ENCODE peak calls at places on chromosomes 13 and 19, in ten cellular contexts. One of them, this sample, is unnamed.
A peak's percentile ranks its signal among the peaks of the same experiment; 100 is the strongest.

GRCh38 chr19:5292453-5292842 is 48.2 kb downstream of the PTPRS start:
- DNase-seq in coronary artery: no peak
- DNase-seq in ovary: no peak
- DNase-seq in cardiac muscle cell: no peak
- DNase-seq in tibial nerve: no peak
- DNase-seq in psoas muscle: no peak
- DNase-seq in tibial artery: peak; percentile 79
- DNase-seq in fibroblast of lung: no peak
- DNase-seq in A549: no peak
- DNase-seq in gastrocnemius medialis: no peak
- DNase-seq in this sample: peak; percentile 39

GRCh38 chr13:49429061-49429460 is 14.8 kb downstream of the CAB39L start:
- DNase-seq in coronary artery: no peak
- DNase-seq in ovary: no peak
- DNase-seq in cardiac muscle cell: no peak
- DNase-seq in tibial nerve: no peak
- DNase-seq in psoas muscle: no peak
- DNase-seq in tibial artery: no peak
- DNase-seq in fibroblast of lung: no peak
- DNase-seq in A549: no peak
- DNase-seq in gastrocnemius medialis: no peak
- DNase-seq in this sample: no peak

GRCh38 chr19:41919948-41920712 is 8.1 kb downstream of the ERFL start:
- DNase-seq in coronary artery: no peak
- DNase-seq in ovary: no peak
- DNase-seq in cardiac muscle cell: no peak
- DNase-seq in tibial nerve: no peak
- DNase-seq in psoas muscle: no peak
- DNase-seq in tibial artery: no peak
- DNase-seq in fibroblast of lung: no peak
- DNase-seq in A549: no peak
- DNase-seq in gastrocnemius medialis: no peak
- DNase-seq in this sample: no peak

GRCh38 chr19:49863254-49863934 is 4.0 kb downstream of the PNKP start:
- DNase-seq in coronary artery: no peak
- DNase-seq in ovary: no peak
- DNase-seq in cardiac muscle cell: no peak
- DNase-seq in tibial nerve: no peak
- DNase-seq in psoas muscle: no peak
- DNase-seq in tibial artery: no peak
- DNase-seq in fibroblast of lung: no peak
- DNase-seq in A549: no peak
- DNase-seq in gastrocnemius medialis: no peak
- DNase-seq in this sample: no peak

GRCh38 chr13:49356224-49356623 is 87.6 kb downstream of the CAB39L start:
- DNase-seq in coronary artery: no peak
- DNase-seq in ovary: no peak
- DNase-seq in cardiac muscle cell: peak; percentile 62
- DNase-seq in tibial nerve: no peak
- DNase-seq in psoas muscle: no peak
- DNase-seq in tibial artery: no peak
- DNase-seq in fibroblast of lung: peak; percentile 91
- DNase-seq in A549: no peak
- DNase-seq in gastrocnemius medialis: no peak
- DNase-seq in this sample: no peak

GRCh38 chr19:41223431-41224234 is 4.6 kb downstream of the AXL start:
- DNase-seq in coronary artery: peak; percentile 87
- DNase-seq in ovary: peak; percentile 24
- DNase-seq in cardiac muscle cell: peak; percentile 44
- DNase-seq in tibial nerve: no peak
- DNase-seq in psoas muscle: peak; percentile 57
- DNase-seq in tibial artery: peak; percentile 82
- DNase-seq in fibroblast of lung: peak; percentile 66
- DNase-seq in A549: peak; percentile 86
- DNase-seq in gastrocnemius medialis: no peak
- DNase-seq in this sample: peak; percentile 67

GRCh38 chr19:1690570-1691307 is 38.3 kb upstream of the TCF3 start:
- DNase-seq in coronary artery: no peak
- DNase-seq in ovary: no peak
- DNase-seq in cardiac muscle cell: peak; percentile 19
- DNase-seq in tibial nerve: no peak
- DNase-seq in psoas muscle: no peak
- DNase-seq in tibial artery: no peak
- DNase-seq in fibroblast of lung: no peak
- DNase-seq in A549: no peak
- DNase-seq in gastrocnemius medialis: no peak
- DNase-seq in this sample: peak; percentile 79

GRCh38 chr19:1618157-1619093 is 13.2 kb upstream of the UQCR11 start:
- DNase-seq in coronary artery: no peak
- DNase-seq in ovary: no peak
- DNase-seq in cardiac muscle cell: peak; percentile 20
- DNase-seq in tibial nerve: no peak
- DNase-seq in psoas muscle: no peak
- DNase-seq in tibial artery: no peak
- DNase-seq in fibroblast of lung: no peak
- DNase-seq in A549: peak; percentile 62
- DNase-seq in gastrocnemius medialis: no peak
- DNase-seq in this sample: peak; percentile 47

GRCh38 chr13:66844933-66845332 is 385.2 kb downstream of the PCDH9 start:
- DNase-seq in coronary artery: no peak
- DNase-seq in ovary: no peak
- DNase-seq in cardiac muscle cell: no peak
- DNase-seq in tibial nerve: no peak
- DNase-seq in psoas muscle: no peak
- DNase-seq in tibial artery: no peak
- DNase-seq in fibroblast of lung: no peak
- DNase-seq in A549: no peak
- DNase-seq in gastrocnemius medialis: no peak
- DNase-seq in this sample: no peak

GRCh38 chr19:48634036-48634342 is 3.2 kb downstream of the DBP start:
- DNase-seq in coronary artery: no peak
- DNase-seq in ovary: no peak
- DNase-seq in cardiac muscle cell: no peak
- DNase-seq in tibial nerve: no peak
- DNase-seq in psoas muscle: no peak
- DNase-seq in tibial artery: no peak
- DNase-seq in fibroblast of lung: no peak
- DNase-seq in A549: no peak
- DNase-seq in gastrocnemius medialis: no peak
- DNase-seq in this sample: no peak

GRCh38 chr19:48635263-48635965 is 1.8 kb downstream of the DBP start:
- DNase-seq in coronary artery: peak; percentile 81
- DNase-seq in ovary: peak; percentile 84
- DNase-seq in cardiac muscle cell: peak; percentile 52
- DNase-seq in tibial nerve: peak; percentile 70
- DNase-seq in psoas muscle: peak; percentile 80
- DNase-seq in tibial artery: peak; percentile 90
- DNase-seq in fibroblast of lung: no peak
- DNase-seq in A549: peak; percentile 73
- DNase-seq in gastrocnemius medialis: peak; percentile 70
- DNase-seq in this sample: peak; percentile 66

GRCh38 chr19:48632692-48633147 is 4.5 kb downstream of the DBP start:
- DNase-seq in coronary artery: no peak
- DNase-seq in ovary: no peak
- DNase-seq in cardiac muscle cell: no peak
- DNase-seq in tibial nerve: no peak
- DNase-seq in psoas muscle: no peak
- DNase-seq in tibial artery: no peak
- DNase-seq in fibroblast of lung: no peak
- DNase-seq in A549: no peak
- DNase-seq in gastrocnemius medialis: no peak
- DNase-seq in this sample: no peak

GRCh38 chr19:48634424-48635262 is 2.5 kb downstream of the DBP start:
- DNase-seq in coronary artery: peak; percentile 97
- DNase-seq in ovary: peak; percentile 98
- DNase-seq in cardiac muscle cell: peak; percentile 99
- DNase-seq in tibial nerve: peak; percentile 98
- DNase-seq in psoas muscle: peak; percentile 98
- DNase-seq in tibial artery: peak; percentile 99
- DNase-seq in fibroblast of lung: peak; percentile 95
- DNase-seq in A549: peak; percentile 99
- DNase-seq in gastrocnemius medialis: peak; percentile 98
- DNase-seq in this sample: peak; percentile 90

DNA sequence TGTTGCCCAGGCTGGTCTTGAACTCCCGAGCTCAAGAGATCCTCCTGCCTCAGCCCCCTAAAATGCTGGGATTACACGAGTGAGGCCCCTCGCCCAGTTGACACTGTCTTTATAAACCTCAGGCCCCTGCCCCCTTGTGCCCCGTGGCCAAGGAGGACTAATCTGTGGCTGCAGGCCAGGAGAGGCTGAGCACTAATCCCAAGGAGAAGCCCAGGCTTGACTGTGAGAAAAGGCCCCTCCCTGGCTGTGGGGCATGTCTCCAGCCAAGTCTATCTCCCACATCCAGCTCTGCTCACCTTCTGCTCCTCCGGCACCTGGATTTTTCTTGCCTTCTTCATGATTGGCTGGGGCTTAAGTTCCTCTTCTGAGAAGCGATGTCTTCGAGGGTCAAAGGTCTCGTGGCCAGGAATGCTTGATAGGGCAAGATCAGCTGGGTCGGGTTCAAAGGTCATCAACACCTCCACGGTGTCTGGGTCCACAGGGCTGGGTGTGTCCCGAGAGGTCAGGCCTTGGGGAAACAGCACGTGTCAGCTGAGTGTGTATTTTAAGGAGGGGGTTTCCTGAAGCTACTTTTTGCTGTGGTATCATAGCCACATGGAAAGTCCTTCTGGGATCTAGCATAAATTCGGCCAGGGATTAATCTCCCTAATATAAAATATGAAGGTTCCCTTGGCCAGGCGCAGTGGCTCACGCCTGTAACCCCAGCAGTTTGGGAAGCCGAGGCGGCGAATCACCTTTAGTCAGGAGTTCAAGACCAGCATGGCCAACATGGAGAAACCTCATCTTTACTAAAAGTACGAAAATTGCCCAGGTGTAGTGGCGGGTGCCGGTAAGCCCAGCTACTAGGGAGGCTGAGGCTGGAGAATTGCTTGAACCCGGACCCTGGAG is 3.8 kb downstream of the DBP start:
- DNase-seq in coronary artery: no peak
- DNase-seq in ovary: no peak
- DNase-seq in cardiac muscle cell: no peak
- DNase-seq in tibial nerve: no peak
- DNase-seq in psoas muscle: no peak
- DNase-seq in tibial artery: peak; percentile 70
- DNase-seq in fibroblast of lung: no peak
- DNase-seq in A549: no peak
- DNase-seq in gastrocnemius medialis: no peak
- DNase-seq in this sample: no peak
- H3K27ac ChIP-seq in coronary artery: peak overlapping the region; percentile 95
- H3K27ac ChIP-seq in ovary: peak overlapping the region; percentile 80
- H3K27ac ChIP-seq in cardiac muscle cell: no peak overlapping the region
- H3K27ac ChIP-seq in tibial nerve: peak overlapping the region; percentile 94
- H3K27ac ChIP-seq in psoas muscle: peak overlapping the region; percentile 97
- H3K27ac ChIP-seq in tibial artery: peak overlapping the region; percentile 96
- H3K27ac ChIP-seq in fibroblast of lung: peak overlapping the region; percentile 77
- H3K27ac ChIP-seq in A549: peak overlapping the region; percentile 92
- H3K27ac ChIP-seq in gastrocnemius medialis: peak overlapping the region; percentile 100
- H3K27ac ChIP-seq in this sample: peak overlapping the region; percentile 99

GRCh38 chr13:53382008-53382407 is 353.4 kb downstream of the OLFM4 start:
- DNase-seq in coronary artery: no peak
- DNase-seq in ovary: no peak
- DNase-seq in cardiac muscle cell: no peak
- DNase-seq in tibial nerve: no peak
- DNase-seq in psoas muscle: no peak
- DNase-seq in tibial artery: no peak
- DNase-seq in fibroblast of lung: no peak
- DNase-seq in A549: no peak
- DNase-seq in gastrocnemius medialis: no peak
- DNase-seq in this sample: no peak
- TF ChIP-seq CTCF in coronary artery: no peak
- TF ChIP-seq CTCF in ovary: no peak
- TF ChIP-seq CTCF in cardiac muscle cell: no peak
- TF ChIP-seq CTCF in tibial nerve: no peak
- TF ChIP-seq CTCF in psoas muscle: no peak
- TF ChIP-seq CTCF in tibial artery: no peak
- TF ChIP-seq CTCF in fibroblast of lung: no peak
- TF ChIP-seq CTCF in A549: no peak
- TF ChIP-seq CTCF in gastrocnemius medialis: no peak
- TF ChIP-seq CTCF in this sample: no peak

DNA sequence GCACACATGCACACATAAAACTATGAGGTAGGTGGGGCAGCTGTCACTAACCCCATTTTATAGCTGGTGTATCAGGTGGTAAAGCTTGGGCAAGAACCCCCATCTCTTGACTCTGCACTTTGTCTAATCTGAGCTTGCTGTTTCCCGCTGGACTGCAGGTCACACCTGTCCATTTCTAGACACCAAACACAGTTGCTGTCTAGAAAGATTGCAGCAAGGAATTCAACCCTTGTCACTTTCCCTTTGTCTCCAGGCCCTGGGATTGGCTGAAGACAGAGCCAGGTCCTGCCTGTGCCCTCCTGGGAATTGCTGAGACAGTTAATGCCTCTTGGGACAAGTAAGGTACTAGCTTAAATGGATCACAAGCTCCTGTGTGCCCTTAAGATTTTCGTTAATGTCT is 83.8 kb downstream of the RNASEH2B start:
- DNase-seq in coronary artery: no peak
- DNase-seq in ovary: no peak
- DNase-seq in cardiac muscle cell: no peak
- DNase-seq in tibial nerve: no peak
- DNase-seq in psoas muscle: no peak
- DNase-seq in tibial artery: no peak
- DNase-seq in fibroblast of lung: no peak
- DNase-seq in A549: no peak
- DNase-seq in gastrocnemius medialis: no peak
- DNase-seq in this sample: no peak
- H3K27ac ChIP-seq in coronary artery: no peak overlapping the region
- H3K27ac ChIP-seq in ovary: no peak overlapping the region
- H3K27ac ChIP-seq in cardiac muscle cell: no peak overlapping the region
- H3K27ac ChIP-seq in tibial nerve: no peak overlapping the region
- H3K27ac ChIP-seq in psoas muscle: no peak overlapping the region
- H3K27ac ChIP-seq in tibial artery: no peak overlapping the region
- H3K27ac ChIP-seq in fibroblast of lung: no peak overlapping the region
- H3K27ac ChIP-seq in A549: no peak overlapping the region
- H3K27ac ChIP-seq in gastrocnemius medialis: no peak overlapping the region
- H3K27ac ChIP-seq in this sample: peak overlapping the region; percentile 69

DNA sequence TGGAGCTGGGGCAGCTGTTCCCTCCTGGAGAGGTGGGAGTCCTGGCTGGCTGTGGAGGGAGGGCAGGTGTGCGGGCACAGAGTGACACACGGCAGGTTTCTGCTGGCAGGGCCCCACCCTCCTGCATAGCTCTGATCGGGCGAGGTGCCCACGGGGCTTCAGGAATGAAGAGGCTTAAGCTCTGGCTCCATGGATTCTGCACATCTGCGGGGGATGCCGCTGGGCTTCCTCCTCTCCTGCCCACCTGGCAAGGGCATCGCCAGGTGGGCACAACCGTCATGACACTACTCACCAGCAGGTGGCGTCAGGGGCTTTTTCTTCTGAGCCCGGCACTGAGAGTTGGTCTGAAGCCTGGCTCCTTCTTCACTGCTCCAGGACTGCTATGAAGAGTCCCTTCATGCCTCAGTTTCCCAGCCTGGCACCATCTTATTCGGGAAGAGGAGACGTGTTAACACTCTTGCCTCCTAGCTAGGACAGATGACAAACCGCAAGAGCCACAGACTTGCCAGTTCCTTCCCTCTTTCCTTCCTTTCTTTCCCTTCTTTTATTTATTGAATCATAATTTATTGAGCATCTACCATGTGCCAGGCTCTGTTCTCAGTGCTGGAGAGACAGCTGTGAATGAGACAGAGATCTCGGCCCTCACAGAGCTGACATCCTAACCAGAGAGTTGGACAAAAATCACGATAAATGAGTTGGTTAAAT is 15.2 kb upstream of the PAK4 start:
- DNase-seq in coronary artery: no peak
- DNase-seq in ovary: peak; percentile 32
- DNase-seq in cardiac muscle cell: peak; percentile 33
- DNase-seq in tibial nerve: peak; percentile 33
- DNase-seq in psoas muscle: peak; percentile 53
- DNase-seq in tibial artery: no peak
- DNase-seq in fibroblast of lung: peak; percentile 27
- DNase-seq in A549: peak; percentile 72
- DNase-seq in gastrocnemius medialis: no peak
- DNase-seq in this sample: peak; percentile 64
- TF ChIP-seq CTCF in coronary artery: peak; percentile 55
- TF ChIP-seq CTCF in ovary: peak; percentile 24
- TF ChIP-seq CTCF in cardiac muscle cell: peak; percentile 76
- TF ChIP-seq CTCF in tibial nerve: peak; percentile 83
- TF ChIP-seq CTCF in psoas muscle: peak; percentile 69
- TF ChIP-seq CTCF in tibial artery: peak; percentile 60
- TF ChIP-seq CTCF in fibroblast of lung: peak; percentile 71
- TF ChIP-seq CTCF in A549: peak; percentile 99
- TF ChIP-seq CTCF in gastrocnemius medialis: peak; percentile 71
- TF ChIP-seq CTCF in this sample: peak; percentile 84